ENCODE peak calls at places on chromosomes 11 and 22, in four cellular contexts. Y, G, T and B are unnamed samples.

GRCh38 chr11:46116007-46116711 is 5.1 kb downstream of the PHF21A start:
- DNase-seq in Y (no peak), G (no peak), T (no peak), B (no peak)

GRCh38 chr11:70616317-70616716 is 218.0 kb downstream of the CTTN start:
- DNase-seq in Y (no peak), G (no peak), T (no peak), B (no peak)

GRCh38 chr22:29750559-29750958 is 16.2 kb downstream of the ZMAT5 start:
- DNase-seq in Y (no peak), G (no peak), T (no peak), B (no peak)

GRCh38 chr11:94597896-94598295 is 30.7 kb downstream of the PIWIL4 start:
- DNase-seq in Y (no peak), G (no peak), T (no peak), B (no peak)

GRCh38 chr11:44333271-44334218 is 23.6 kb upstream of the ALX4 start:
- DNase-seq in Y (no peak), G (no peak), T (no peak), B (no peak)

GRCh38 chr11:75428301-75428724 is 4.7 kb downstream of the KLHL35 start:
- DNase-seq in Y (no peak), G (peak; percentile 39), T (peak; percentile 95), B (peak; percentile 63)

GRCh38 chr11:78838417-78838816 is 263.8 kb upstream of the NARS2 start:
- DNase-seq in Y (no peak), G (no peak), T (no peak), B (no peak)

GRCh38 chr11:110148775-110149744 is 55.9 kb downstream of the ZC3H12C start:
- DNase-seq in Y (peak; percentile 11), G (no peak), T (no peak), B (no peak)

GRCh38 chr11:15807827-15808226 is 548.5 kb downstream of the SOX6 start:
- DNase-seq in Y (no peak), G (no peak), T (no peak), B (no peak)

GRCh38 chr11:119108151-119108856 is 1.2 kb downstream of the C2CD2L start:
- DNase-seq in Y (peak; percentile 26), G (no peak), T (no peak), B (no peak)

GRCh38 chr22:36160499-36160942 is at the start of gene APOL3:
- DNase-seq in Y (no peak), G (peak; percentile 22), T (peak; percentile 86), B (peak; percentile 12)

GRCh38 chr11:47020793-47021624 is 84.4 kb downstream of the CSTPP1 start:
- DNase-seq in Y (no peak), G (no peak), T (no peak), B (no peak)

GRCh38 chr11:85941380-85941973 is 86.3 kb downstream of the CCDC83 start:
- DNase-seq in Y (peak; percentile 24), G (no peak), T (peak; percentile 52), B (no peak)

GRCh38 chr11:100810146-100810545 is 123.1 kb downstream of the ARHGAP42 start:
- DNase-seq in Y (no peak), G (no peak), T (no peak), B (no peak)

GRCh38 chr11:64810891-64811272 is 531 bp upstream of the MEN1 start:
- DNase-seq in Y (no peak), G (peak; percentile 46), T (no peak), B (peak; percentile 46)

GRCh38 chr22:42620084-42620483 is 5.4 kb upstream of the POLDIP3 start:
- DNase-seq in Y (no peak), G (no peak), T (no peak), B (no peak)

GRCh38 chr22:42614312-42615091 is at the start of gene POLDIP3:
- DNase-seq in Y (peak; percentile 99), G (peak; percentile 99), T (peak; percentile 100), B (peak; percentile 96)

GRCh38 chr22:42615092-42615859 is 593 bp upstream of the POLDIP3 start:
- DNase-seq in Y (peak; percentile 99), G (peak; percentile 72), T (peak; percentile 90), B (peak; percentile 83)

GRCh38 chr22:42619261-42620063 is 4.8 kb upstream of the POLDIP3 start:
- DNase-seq in Y (no peak), G (no peak), T (no peak), B (no peak)

DNA sequence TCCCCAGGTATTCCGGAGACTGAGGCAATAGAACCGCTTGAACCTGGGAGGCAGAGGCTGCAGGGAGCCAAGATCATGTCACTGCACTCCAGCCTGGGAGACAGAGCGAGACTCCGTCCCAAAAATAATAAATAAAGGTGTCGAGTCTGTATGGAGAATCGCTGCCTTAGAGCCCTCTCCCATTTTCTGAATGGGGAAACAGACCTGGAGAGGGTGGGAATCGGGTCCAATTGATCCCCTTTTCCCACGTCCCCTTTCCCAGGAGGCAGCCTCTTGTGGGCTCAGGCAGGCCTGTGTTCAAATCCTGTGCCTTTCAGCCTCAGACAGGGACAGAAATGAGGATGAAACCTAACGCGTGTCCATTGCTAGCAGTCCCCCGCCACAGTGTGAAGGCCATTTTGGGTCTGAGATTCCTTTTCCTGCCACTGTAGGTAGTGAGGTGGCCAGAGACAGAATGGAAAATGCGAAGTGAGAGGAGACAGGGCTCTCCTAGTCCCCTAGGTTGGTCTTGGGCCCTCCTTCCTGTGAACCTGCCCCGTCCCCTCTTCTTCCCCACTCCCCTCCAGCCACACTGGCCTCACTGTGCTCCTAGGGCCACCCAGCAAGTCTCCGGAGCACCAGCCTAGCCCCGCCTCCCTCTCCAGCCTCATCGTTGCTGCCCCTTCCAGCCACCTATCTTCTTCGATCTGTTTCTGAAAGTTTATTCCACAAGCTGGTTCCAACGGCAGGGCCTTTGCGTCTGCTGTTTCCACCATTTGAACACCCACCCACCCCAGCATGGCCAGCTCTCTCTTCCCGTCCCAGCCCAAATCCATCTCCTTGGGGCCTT is 2.7 kb upstream of the POLDIP3 start:
- DNase-seq in Y (no peak), G (no peak), T (no peak), B (no peak)
- H3K27ac ChIP-seq in Y (no peak overlapping the region), G (no peak overlapping the region), T (peak overlapping the region; percentile 92), B (no peak overlapping the region)

DNA sequence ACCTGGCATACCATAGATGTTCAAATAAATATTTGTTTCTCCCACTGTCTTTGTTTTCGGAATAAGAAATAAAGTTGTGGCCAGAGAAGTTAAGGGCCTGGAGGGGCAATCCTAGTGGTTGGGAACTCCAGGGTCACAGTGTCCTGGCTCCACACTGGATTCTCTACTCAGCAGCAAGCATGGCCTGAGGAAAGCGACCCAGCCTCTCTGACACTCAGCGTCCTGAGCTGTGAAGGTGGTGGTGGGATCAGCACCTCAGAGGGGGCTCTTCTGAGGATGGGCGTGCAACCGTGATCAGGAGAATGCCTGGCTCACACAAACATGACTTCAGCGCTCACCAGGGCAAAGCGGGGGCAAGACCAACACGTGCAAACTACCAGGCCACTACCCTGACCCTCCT is 59.9 kb downstream of the LARGE1 start:
- DNase-seq in Y (no peak), G (no peak), T (no peak), B (no peak)
- H3K4me3 ChIP-seq in Y (no peak overlapping the region), G (no peak overlapping the region), T (no peak overlapping the region), B (no peak overlapping the region)

GRCh38 chr22:22404598-22405284 is 103.8 kb downstream of the ZNF280B start:
- DNase-seq in Y (no peak), G (no peak), T (no peak), B (no peak)

GRCh38 chr22:22403771-22404170 is 104.8 kb downstream of the ZNF280B start:
- DNase-seq in Y (no peak), G (no peak), T (no peak), B (no peak)

GRCh38 chr22:22400964-22401363 is 107.6 kb downstream of the ZNF280B start:
- DNase-seq in Y (no peak), G (no peak), T (no peak), B (no peak)

GRCh38 chr22:22401381-22401780 is 107.2 kb downstream of the ZNF280B start:
- DNase-seq in Y (no peak), G (no peak), T (no peak), B (no peak)

DNA sequence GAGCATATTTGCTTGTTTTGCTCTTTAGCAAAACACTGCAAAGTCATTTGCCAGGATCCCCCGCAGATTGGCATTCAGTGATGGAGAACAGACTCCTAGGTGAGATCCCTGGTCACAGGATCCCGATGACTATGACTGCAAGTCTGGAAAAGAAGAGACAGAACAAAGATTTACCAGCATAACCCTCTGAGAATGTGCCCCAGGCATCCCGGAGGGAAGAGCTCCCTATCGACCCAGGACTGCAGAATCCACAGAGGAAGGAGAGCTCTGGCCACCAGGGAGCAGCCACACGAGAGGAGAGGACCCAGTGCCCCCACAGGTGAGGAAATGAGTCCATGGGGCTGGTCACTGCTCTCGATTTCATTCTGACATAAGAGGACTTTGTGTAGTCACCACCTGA is 105.2 kb downstream of the ZNF280B start:
- DNase-seq in Y (no peak), G (no peak), T (no peak), B (no peak)
- H3K27me3 ChIP-seq in Y (peaks cover 3% of the 10 kb centered on the region), G (no peaks in the 10 kb centered on the region), T (no peaks in the 10 kb centered on the region), B (no peaks in the 10 kb centered on the region)

DNA sequence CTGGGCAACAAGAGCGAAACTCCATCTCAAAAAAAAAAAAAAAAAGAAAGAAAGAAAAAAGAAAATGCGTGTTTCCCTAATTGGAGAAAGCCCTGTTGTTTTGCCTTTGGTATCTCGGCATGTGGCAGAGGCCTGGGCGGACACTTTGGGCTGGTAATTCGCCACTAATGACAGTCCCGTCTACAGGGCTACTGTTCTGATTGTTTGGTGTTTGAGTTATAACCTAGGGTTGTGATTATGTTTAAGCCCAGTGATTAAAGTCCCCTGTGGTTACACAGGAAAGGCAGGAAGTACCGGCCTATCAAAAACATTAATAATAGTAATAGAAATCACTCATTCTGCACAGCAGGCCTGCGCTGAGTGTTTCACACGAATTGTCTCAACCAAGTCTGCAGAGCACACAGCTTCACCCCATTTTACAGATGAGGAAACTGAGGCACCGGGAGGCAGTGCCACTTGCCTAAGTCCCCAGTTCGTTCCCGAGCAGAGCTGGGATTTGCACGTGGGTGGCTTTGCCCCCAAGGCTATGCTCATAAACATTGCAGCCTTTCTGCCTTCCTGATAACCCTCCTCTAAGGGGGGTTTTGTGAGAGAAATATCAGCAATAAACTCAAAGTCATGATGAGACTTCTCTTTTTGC is 39.1 kb upstream of the GRAMD4 start:
- DNase-seq in Y (no peak), G (no peak), T (peak; percentile 46), B (no peak)
- H3K27ac ChIP-seq in Y (no peak overlapping the region), G (no peak overlapping the region), T (peak overlapping the region; percentile 81), B (no peak overlapping the region)